ENCODE peak calls at places on chromosomes 12 and 14, in nine cellular contexts. M, Z, T, P, K, O, X, S and C are unnamed samples.
A peak's percentile ranks its signal among the peaks of the same experiment; 100 is the strongest.

GRCh38 chr12:117189725-117190209 is 503 bp downstream of the FBXO21 start:
- DNase-seq in Z (peak; percentile 60), K (no peak), T (peak; percentile 41), O (no peak), P (peak; percentile 71), S (peak; percentile 37), M (no peak), X (no peak), C (no peak)

GRCh38 chr12:59650594-59651229 is 54.9 kb downstream of the SLC16A7 start:
- DNase-seq in K (no peak), T (no peak), X (no peak), Z (no peak), O (no peak), M (no peak), P (no peak), S (peak; percentile 34), C (no peak)

GRCh38 chr12:27013606-27014084 is 539 bp downstream of the TM7SF3 start:
- DNase-seq in Z (no peak), S (no peak), T (peak; percentile 40), O (no peak), K (peak; percentile 40), P (no peak), M (no peak), X (no peak), C (no peak)

GRCh38 chr14:76917158-76917596 is 91.0 kb downstream of the LRRC74A start:
- DNase-seq in P (peak; percentile 76), M (no peak), S (peak; percentile 71), Z (peak; percentile 83), X (peak; percentile 81), O (no peak), T (peak; percentile 88), K (peak; percentile 73), C (no peak)

GRCh38 chr12:82279597-82279996 is 78.6 kb downstream of the CCDC59 start:
- DNase-seq in O (no peak), M (no peak), S (no peak), Z (no peak), K (no peak), P (no peak), X (no peak), T (no peak), C (no peak)

GRCh38 chr12:113392563-113392962 is 11.1 kb downstream of the SDS start:
- DNase-seq in S (no peak), K (no peak), O (no peak), M (no peak), X (no peak), P (no peak), T (no peak), Z (no peak), C (no peak)

GRCh38 chr14:42424501-42424900 is 817.8 kb downstream of the LRFN5 start:
- DNase-seq in X (no peak), T (no peak), P (no peak), K (no peak), O (no peak), S (no peak), Z (no peak), M (no peak), C (no peak)

GRCh38 chr12:29519585-29520182 is 22.2 kb upstream of the OVCH1 start:
- DNase-seq in K (peak; percentile 43), Z (no peak), X (peak; percentile 29), S (peak; percentile 27), P (no peak), O (no peak), T (peak; percentile 60), M (no peak), C (no peak)

GRCh38 chr14:75979071-75979571 is 2.7 kb downstream of the TGFB3 start:
- DNase-seq in X (no peak), S (peak; percentile 50), M (no peak), K (peak; percentile 46), Z (peak; percentile 74), O (no peak), P (peak; percentile 69), T (peak; percentile 17), C (no peak)

GRCh38 chr12:55619352-55620138 is 17.1 kb upstream of the OR10P1 start:
- DNase-seq in P (no peak), X (peak; percentile 91), O (no peak), T (peak; percentile 94), S (peak; percentile 41), M (no peak), K (peak; percentile 63), Z (peak; percentile 54), C (no peak)

GRCh38 chr12:4369548-4369947 is 10.0 kb downstream of the FGF23 start:
- DNase-seq in P (no peak), O (no peak), S (no peak), X (no peak), K (no peak), M (no peak), T (no peak), Z (no peak), C (no peak)

GRCh38 chr14:20627337-20628032 is 14.0 kb downstream of the OR6S1 start:
- DNase-seq in Z (no peak), M (no peak), K (no peak), P (no peak), S (no peak), X (no peak), T (no peak), O (no peak), C (no peak)

GRCh38 chr14:103745424-103745823 is 29.8 kb downstream of the ZFYVE21 start:
- DNase-seq in X (no peak), O (no peak), Z (no peak), T (no peak), M (no peak), K (no peak), P (peak; percentile 25), S (no peak), C (no peak)

GRCh38 chr14:28941758-28942157 is 175.2 kb downstream of the FOXG1 start:
- DNase-seq in Z (no peak), S (no peak), T (no peak), P (no peak), K (no peak), O (no peak), X (no peak), M (no peak), C (no peak)

GRCh38 chr12:23980826-23981225 is 31.4 kb upstream of the SOX5 start:
- DNase-seq in P (no peak), Z (no peak), K (no peak), T (no peak), M (no peak), X (no peak), O (no peak), S (no peak), C (no peak)

GRCh38 chr14:41785696-41786095 is 179.0 kb downstream of the LRFN5 start:
- DNase-seq in K (no peak), P (no peak), O (no peak), S (no peak), T (peak; percentile 2), X (no peak), Z (no peak), M (no peak), C (no peak)

GRCh38 chr14:70780396-70781075 is 28.8 kb downstream of the MAP3K9 start:
- DNase-seq in K (peak; percentile 21), P (no peak), M (no peak), T (no peak), S (peak; percentile 30), X (no peak), Z (no peak), O (no peak), C (no peak)

GRCh38 chr12:62335801-62336200 is 75.6 kb downstream of the USP15 start:
- DNase-seq in P (no peak), K (no peak), O (no peak), X (no peak), M (no peak), Z (no peak), T (no peak), S (no peak), C (no peak)

GRCh38 chr12:107042801-107043200 is 50.5 kb downstream of the CRY1 start:
- DNase-seq in P (no peak), M (no peak), T (no peak), K (no peak), Z (no peak), S (peak; percentile 13), X (no peak), O (no peak), C (no peak)

GRCh38 chr12:57455374-57456144 is 452 bp downstream of the INHBE start:
- DNase-seq in X (no peak), K (no peak), M (no peak), O (no peak), T (no peak), S (no peak), Z (no peak), P (no peak), C (peak; percentile 74)
- TF ChIP-seq POLR2A in X (no peak), K (no peak), M (no peak), O (no peak), T (no peak), S (no peak), Z (no peak), P (no peak), C (no peak)

GRCh38 chr14:22607291-22607690 is 9.2 kb downstream of the ABHD4 start:
- DNase-seq in S (no peak), T (no peak), Z (no peak), M (no peak), P (no peak), X (no peak), K (no peak), O (no peak), C (no peak)
- H3K27ac ChIP-seq in S (no peak overlapping the region), T (peak overlapping the region; percentile 72), Z (no peak overlapping the region), M (no peak overlapping the region), P (no peak overlapping the region), X (no peak overlapping the region), K (no peak overlapping the region), O (no peak overlapping the region), C (no peak overlapping the region)

GRCh38 chr14:89041245-89041585 is 216.8 kb downstream of the TTC8 start:
- DNase-seq in X (peak; percentile 27), P (no peak), S (peak; percentile 75), O (no peak), T (no peak), Z (no peak), M (no peak), K (peak; percentile 40), C (no peak)

GRCh38 chr14:89033756-89034155 is 209.3 kb downstream of the TTC8 start:
- DNase-seq in P (no peak), S (peak; percentile 54), O (no peak), T (no peak), M (peak; percentile 31), Z (no peak), X (no peak), K (no peak), C (no peak)

GRCh38 chr14:89040438-89041244 is 216.2 kb downstream of the TTC8 start:
- DNase-seq in P (peak; percentile 95), X (peak; percentile 73), Z (peak; percentile 99), S (peak; percentile 95), T (peak; percentile 76), O (peak; percentile 75), M (peak; percentile 94), K (peak; percentile 95), C (no peak)

GRCh38 chr14:89040080-89040437 is 215.6 kb downstream of the TTC8 start:
- DNase-seq in X (no peak), K (no peak), P (no peak), M (peak; percentile 10), S (no peak), Z (no peak), O (no peak), T (no peak), C (no peak)

GRCh38 chr14:89037065-89037464 is 212.6 kb downstream of the TTC8 start:
- DNase-seq in Z (no peak), K (no peak), X (no peak), M (no peak), S (no peak), O (no peak), T (no peak), P (no peak), C (no peak)
- TF ChIP-seq POLR2A in Z (no peak), K (no peak), X (no peak), M (no peak), S (no peak), O (no peak), T (no peak), P (no peak), C (no peak)

GRCh38 chr14:89844508-89844907 is 110.0 kb downstream of the EFCAB11 start:
- DNase-seq in X (no peak), K (no peak), M (no peak), Z (no peak), T (no peak), S (no peak), O (no peak), P (no peak), C (no peak)
- H3K27ac ChIP-seq in X (no peak overlapping the region), K (no peak overlapping the region), M (no peak overlapping the region), Z (no peak overlapping the region), T (peak overlapping the region; percentile 59), S (no peak overlapping the region), O (no peak overlapping the region), P (no peak overlapping the region), C (no peak overlapping the region)